ENCODE peak calls at places on chromosomes 7 and 10, in four cellular contexts. F is PC-3, W is hepatocyte, V is SK-N-SH. X is an unnamed sample.

GRCh38 chr7:74294191-74294998 is 5.2 kb downstream of the CLIP2 start:
- DNase-seq in W (no peak), V (peak; percentile 79), F (no peak), X (peak; percentile 80)

GRCh38 chr7:99355098-99355497 is 19.4 kb upstream of the ARPC1B start:
- DNase-seq in V (no peak), F (no peak), W (no peak), X (no peak)

GRCh38 chr7:151876899-151877777 is at the start of gene PRKAG2:
- DNase-seq in V (peak; percentile 91), F (peak; percentile 35), W (peak; percentile 73), X (peak; percentile 49)

GRCh38 chr10:13462551-13462950 is 66.3 kb downstream of the BEND7 start:
- DNase-seq in F (no peak), W (no peak), V (no peak), X (peak; percentile 33)

GRCh38 chr7:111789880-111790279 is 227.6 kb upstream of the IMMP2L start:
- DNase-seq in F (no peak), W (no peak), V (no peak), X (peak; percentile 34)

GRCh38 chr10:78420946-78421732 is 387.5 kb downstream of the RPS24 start:
- DNase-seq in V (no peak), W (no peak), F (no peak), X (no peak)

GRCh38 chr10:1395025-1395981 is 339.1 kb downstream of the WDR37 start:
- DNase-seq in V (peak; percentile 24), W (no peak), F (no peak), X (no peak)

GRCh38 chr10:44863344-44864041 is 47.6 kb upstream of the TMEM72 start:
- DNase-seq in F (peak; percentile 19), W (peak; percentile 48), V (no peak), X (peak; percentile 51)

GRCh38 chr7:156002362-156003001 is 190.2 kb upstream of the SHH start:
- DNase-seq in W (no peak), F (no peak), V (no peak), X (no peak)

GRCh38 chr10:112092529-112092928 is 91.0 kb downstream of the GPAM start:
- DNase-seq in W (no peak), F (no peak), V (no peak), X (peak; percentile 1)

GRCh38 chr10:86389441-86390193 is 23.0 kb upstream of the GRID1 start:
- DNase-seq in V (no peak), F (no peak), W (peak; percentile 81), X (peak; percentile 38)

DNA sequence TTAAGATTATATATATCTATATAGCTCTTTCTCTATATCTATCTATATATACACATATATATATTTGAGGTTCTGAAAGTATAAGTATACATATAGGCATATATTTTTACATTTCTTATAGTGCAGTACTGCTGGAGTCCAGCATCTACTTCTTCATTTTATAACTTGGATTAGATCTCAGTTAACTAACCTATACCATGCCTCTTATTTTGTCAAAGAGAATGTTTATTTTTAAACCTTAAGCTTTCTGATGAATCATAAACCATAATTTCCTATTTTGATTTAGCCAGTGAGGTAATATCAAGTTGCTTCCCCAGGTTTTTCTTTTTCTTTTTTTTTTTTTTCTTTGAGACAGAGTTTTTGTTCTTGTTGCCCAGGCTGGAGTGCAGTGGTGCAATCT is 8.1 kb downstream of the ZNF32 start:
- DNase-seq in W (no peak), V (no peak), F (no peak), X (no peak)
- H3K9me3 ChIP-seq in W (peaks cover 32% of the 10 kb centered on the region), V (peaks cover 31% of the 10 kb centered on the region), F (peaks cover 38% of the 10 kb centered on the region), X (peaks cover 12% of the 10 kb centered on the region)

GRCh38 chr10:97057836-97058235 is 127.9 kb downstream of the SLIT1 start:
- DNase-seq in W (no peak), V (no peak), F (no peak), X (no peak)
- TF ChIP-seq EZH2phosphoT487 in W (no peak), V (no peak), F (no peak), X (no peak)

GRCh38 chr7:153701678-153702077 is 350.5 kb upstream of the DPP6 start:
- DNase-seq in F (no peak), V (no peak), W (no peak), X (no peak)
- H3K9me3 ChIP-seq in F (no peaks in the 10 kb centered on the region), V (peaks cover 5% of the 10 kb centered on the region), W (no peaks in the 10 kb centered on the region), X (no peaks in the 10 kb centered on the region)

GRCh38 chr10:22699976-22700375 is 14.4 kb downstream of the PIP4K2A start:
- DNase-seq in W (peak; percentile 21), F (no peak), V (no peak), X (no peak)

GRCh38 chr10:22700489-22700888 is 13.9 kb downstream of the PIP4K2A start:
- DNase-seq in F (no peak), V (no peak), W (no peak), X (no peak)

GRCh38 chr10:22701132-22701851 is 13.1 kb downstream of the PIP4K2A start:
- DNase-seq in F (no peak), W (no peak), V (no peak), X (no peak)

GRCh38 chr10:22704348-22705341 is 9.7 kb downstream of the PIP4K2A start:
- DNase-seq in V (no peak), W (no peak), F (no peak), X (no peak)

GRCh38 chr10:22702348-22702747 is 12.0 kb downstream of the PIP4K2A start:
- DNase-seq in V (no peak), W (peak; percentile 24), F (no peak), X (no peak)
- TF ChIP-seq EZH2phosphoT487 in V (no peak), W (no peak), F (no peak), X (no peak)

DNA sequence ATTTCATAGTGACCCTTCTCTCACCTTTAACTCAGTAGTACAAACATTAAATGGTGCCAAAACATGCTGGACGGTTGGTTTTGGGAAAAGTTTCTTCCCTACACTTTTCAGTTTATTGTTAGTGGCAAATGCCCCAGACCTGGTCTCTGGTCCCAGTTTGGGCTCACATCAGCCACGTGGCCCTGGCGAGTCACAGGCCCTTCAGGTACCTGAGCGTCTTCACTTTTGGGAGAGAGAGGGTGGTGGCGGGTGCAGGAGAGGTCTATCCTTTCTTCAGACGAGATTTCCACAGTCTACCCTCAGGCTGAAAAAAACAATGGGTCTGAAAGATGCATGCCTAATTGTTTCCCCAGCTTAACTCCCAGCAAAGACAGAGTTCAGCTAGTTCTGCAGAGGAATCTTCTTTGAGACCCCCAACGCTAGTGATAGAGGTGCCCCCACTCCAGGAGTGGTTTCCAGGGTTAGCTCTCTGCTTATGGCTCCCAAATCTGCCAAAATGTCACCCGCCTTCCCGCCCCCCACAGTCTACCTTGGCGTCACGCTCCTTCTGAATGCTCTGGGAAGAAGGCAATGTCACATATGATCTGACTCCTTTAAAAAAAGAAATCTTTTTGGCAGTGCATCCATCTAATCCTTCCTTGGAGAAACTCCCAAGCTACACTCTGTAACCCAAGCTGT is 384.8 kb upstream of the FOXK1 start:
- DNase-seq in V (no peak), F (no peak), W (no peak), X (no peak)
- H3K9me3 ChIP-seq in V (no peaks in the 10 kb centered on the region), F (no peaks in the 10 kb centered on the region), W (no peaks in the 10 kb centered on the region), X (no peaks in the 10 kb centered on the region)

GRCh38 chr10:69734416-69734796 is 67.3 kb upstream of the COL13A1 start:
- DNase-seq in V (no peak), W (no peak), F (no peak), X (no peak)

GRCh38 chr10:69733791-69734261 is 67.9 kb upstream of the COL13A1 start:
- DNase-seq in W (no peak), V (no peak), F (peak; percentile 56), X (peak; percentile 86)

GRCh38 chr10:69732826-69733150 is 68.9 kb upstream of the COL13A1 start:
- DNase-seq in W (no peak), F (no peak), V (no peak), X (no peak)

GRCh38 chr10:69736866-69737641 is 64.7 kb upstream of the COL13A1 start:
- DNase-seq in W (no peak), F (no peak), V (no peak), X (no peak)

DNA sequence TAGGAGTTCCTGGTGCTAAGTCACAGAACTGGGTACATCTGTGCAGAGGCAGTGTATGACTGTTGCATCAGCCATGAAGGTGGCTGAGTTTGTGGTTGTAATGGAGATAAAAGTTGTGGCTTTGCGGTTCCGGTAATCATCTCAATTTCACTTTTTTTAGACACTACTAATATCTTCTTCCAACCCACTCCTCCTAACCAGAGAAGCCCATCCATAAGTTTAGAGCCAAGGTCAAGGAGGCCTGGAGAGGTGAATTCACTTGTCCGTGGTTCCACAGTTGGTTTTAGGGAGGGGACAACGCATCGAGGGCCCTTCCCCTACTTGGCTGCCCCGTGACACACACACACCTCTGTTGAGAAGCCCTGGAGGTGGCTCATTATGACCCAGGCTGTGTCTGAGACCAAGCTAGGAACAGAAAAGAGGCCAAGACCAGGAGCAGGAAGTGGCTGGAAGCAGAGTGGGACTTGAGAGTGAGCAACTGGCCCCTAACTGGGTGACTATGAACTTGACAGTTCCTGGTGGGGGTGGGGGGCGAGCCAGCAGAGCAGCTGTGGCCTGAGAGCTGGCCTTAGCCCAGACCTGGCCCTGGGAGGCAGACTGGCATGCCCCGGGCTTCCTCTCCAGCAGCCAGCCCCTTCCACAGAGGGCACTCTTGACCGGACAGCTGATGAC is 66.8 kb upstream of the COL13A1 start:
- DNase-seq in F (no peak), V (no peak), W (no peak), X (no peak)
- TF ChIP-seq EZH2phosphoT487 in F (no peak), V (no peak), W (no peak), X (no peak)

DNA sequence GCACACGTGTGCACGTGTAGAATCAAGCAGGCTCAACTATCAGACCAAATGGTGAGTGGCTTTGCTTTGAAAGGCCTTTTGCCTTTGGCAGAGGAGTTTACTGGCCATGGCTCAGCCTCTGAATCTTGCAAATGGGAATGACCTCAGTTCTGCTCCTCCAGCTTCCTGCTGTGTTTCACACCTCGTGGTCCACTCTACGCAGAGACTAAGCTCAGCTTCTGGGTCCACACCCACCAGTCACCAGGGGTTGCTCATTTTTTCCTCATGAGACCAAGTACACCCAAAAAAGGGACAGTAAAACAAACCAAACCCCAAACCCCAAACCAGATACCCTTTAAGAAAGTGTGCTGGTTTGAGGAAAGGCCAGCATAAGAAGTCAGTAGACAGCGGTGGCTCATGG is 236.4 kb downstream of the DNAJB6 start:
- DNase-seq in V (no peak), F (no peak), W (no peak), X (no peak)
- H3K9me3 ChIP-seq in V (no peaks in the 10 kb centered on the region), F (no peaks in the 10 kb centered on the region), W (no peaks in the 10 kb centered on the region), X (no peaks in the 10 kb centered on the region)

GRCh38 chr7:105976868-105977267 is 13.8 kb downstream of the CDHR3 start:
- DNase-seq in F (no peak), V (no peak), W (no peak), X (no peak)

GRCh38 chr7:105978035-105978434 is 15.0 kb downstream of the CDHR3 start:
- DNase-seq in V (no peak), W (no peak), F (no peak), X (no peak)

GRCh38 chr7:105979405-105979804 is 16.3 kb downstream of the CDHR3 start:
- DNase-seq in V (no peak), F (no peak), W (no peak), X (no peak)

GRCh38 chr7:105978974-105979373 is 15.9 kb downstream of the CDHR3 start:
- DNase-seq in W (no peak), F (no peak), V (no peak), X (no peak)

DNA sequence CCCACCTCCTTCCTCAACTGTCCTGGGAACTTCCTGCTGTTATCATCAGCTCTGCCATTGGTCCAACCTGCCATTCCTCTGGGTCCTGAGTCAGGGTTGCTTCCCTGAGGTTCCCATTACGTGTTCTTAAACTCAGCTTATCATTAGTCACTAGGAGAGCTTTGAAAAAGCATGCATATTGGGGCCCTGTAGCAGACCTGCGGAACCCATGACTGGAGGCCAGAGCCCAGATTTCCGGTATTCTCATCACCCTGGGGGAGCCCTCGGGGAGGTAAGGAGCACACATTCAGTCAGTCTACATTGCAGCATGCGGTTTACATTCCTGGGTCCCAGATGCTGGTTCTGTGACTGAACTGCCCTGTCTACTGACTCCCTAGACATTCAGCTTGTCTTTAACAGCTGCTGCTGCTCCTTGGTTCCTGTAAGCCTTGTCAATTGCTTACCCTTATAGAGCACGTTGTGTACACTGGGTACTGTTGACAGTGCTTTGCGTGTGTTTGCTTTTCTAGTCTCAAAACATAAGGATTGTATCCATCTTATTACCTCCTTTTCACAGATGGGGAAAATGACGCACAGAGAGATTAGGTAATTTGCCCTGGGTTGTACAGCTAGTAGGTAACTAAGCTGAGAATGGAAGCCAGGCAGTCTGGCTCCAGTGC is 12.8 kb downstream of the CDHR3 start:
- DNase-seq in V (no peak), F (no peak), W (no peak), X (peak; percentile 50)
- TF ChIP-seq EZH2phosphoT487 in V (no peak), F (no peak), W (no peak), X (no peak)

X was measured in GM23248.